ENCODE peak calls at places on chromosomes 4 and X, in six cellular contexts. N, O, S, P, I and G are unnamed samples.

GRCh38 chr4:115187136-115187535 is 73.7 kb upstream of the NDST4 start:
- DNase-seq in N (no peak), O (no peak), S (no peak), P (no peak), I (no peak), G (no peak)

GRCh38 chrX:40268126-40268525 is 170.4 kb upstream of the BCOR start:
- DNase-seq in N (no peak), O (no peak), S (no peak), P (no peak), I (no peak), G (no peak)

GRCh38 chr4:108885211-108885610 is 122.4 kb upstream of the ETNPPL start:
- DNase-seq in N (no peak), O (no peak), S (no peak), P (no peak), I (no peak), G (no peak)

GRCh38 chrX:20857746-20858145 is 516.5 kb upstream of the CNKSR2 start:
- DNase-seq in N (peak; percentile 6), O (no peak), S (no peak), P (no peak), I (no peak), G (no peak)

GRCh38 chr4:37662861-37663390 is 23.2 kb downstream of the RELL1 start:
- DNase-seq in N (no peak), O (no peak), S (no peak), P (no peak), I (no peak), G (no peak)

GRCh38 chr4:119016636-119017035 is 119.0 kb upstream of the MYOZ2 start:
- DNase-seq in N (no peak), O (no peak), S (peak; percentile 30), P (no peak), I (no peak), G (no peak)

GRCh38 chr4:177505171-177505615 is 63.0 kb upstream of the AGA start:
- DNase-seq in N (no peak), O (no peak), S (no peak), P (no peak), I (no peak), G (no peak)

GRCh38 chr4:900073-900472 is 32.0 kb downstream of the GAK start:
- DNase-seq in N (no peak), O (no peak), S (no peak), P (no peak), I (no peak), G (no peak)

GRCh38 chr4:99790796-99791617 is 25.6 kb upstream of the DAPP1 start:
- DNase-seq in N (no peak), O (no peak), S (no peak), P (no peak), I (peak; percentile 88), G (no peak)

GRCh38 chr4:134544303-134544761 is 342.7 kb upstream of the PABPC4L start:
- DNase-seq in N (no peak), O (no peak), S (no peak), P (no peak), I (peak; percentile 98), G (no peak)

GRCh38 chr4:88846232-88846790 is 148.7 kb upstream of the NAP1L5 start:
- DNase-seq in N (no peak), O (no peak), S (no peak), P (no peak), I (no peak), G (no peak)

GRCh38 chr4:61149278-61149677 is 50.8 kb upstream of the ADGRL3 start:
- DNase-seq in N (no peak), O (no peak), S (no peak), P (no peak), I (no peak), G (no peak)

GRCh38 chr4:143514432-143514831 is 930 bp downstream of the SMARCA5 start:
- DNase-seq in N (peak; percentile 37), O (no peak), S (peak; percentile 43), P (peak; percentile 2), I (peak; percentile 39), G (peak; percentile 17)

GRCh38 chrX:70433848-70434351 is 10.7 kb upstream of the DLG3 start:
- DNase-seq in N (peak; percentile 70), O (no peak), S (peak; percentile 75), P (peak; percentile 3), I (peak; percentile 57), G (no peak)

GRCh38 chr4:184727430-184727829 is 6.5 kb downstream of the CENPU start:
- DNase-seq in N (no peak), O (no peak), S (no peak), P (no peak), I (no peak), G (no peak)

GRCh38 chrX:39222361-39223113 is 421.3 kb downstream of the MID1IP1 start:
- DNase-seq in N (no peak), O (no peak), S (no peak), P (no peak), I (no peak), G (no peak)

GRCh38 chr4:139085141-139085540 is 69.6 kb downstream of the NOCT start:
- DNase-seq in N (no peak), O (no peak), S (peak; percentile 13), P (no peak), I (peak; percentile 6), G (no peak)

GRCh38 chrX:9327086-9327746 is 137.6 kb upstream of the TBL1X start:
- DNase-seq in N (no peak), O (no peak), S (no peak), P (no peak), I (no peak), G (no peak)

GRCh38 chrX:17415242-17415815 is 40.3 kb downstream of the NHS start:
- DNase-seq in N (no peak), O (no peak), S (no peak), P (no peak), I (no peak), G (no peak)

GRCh38 chrX:115324194-115324593 is 34.7 kb downstream of the LUZP4 start:
- DNase-seq in N (no peak), O (no peak), S (no peak), P (no peak), I (peak; percentile 12), G (no peak)